ENCODE peak calls at places on chromosomes 1 and 21, in six cellular contexts. E, H, W, G, M and F are unnamed samples.
A peak's percentile ranks its signal among the peaks of the same experiment; 100 is the strongest.

GRCh38 chr21:39908265-39908923 is 41.2 kb downstream of the PCP4 start:
- DNase-seq in E (no peak), G (no peak), W (no peak), M (no peak), H (no peak), F (no peak)

GRCh38 chr1:85494074-85494956 is 29.4 kb upstream of the DDAH1 start:
- DNase-seq in H (no peak), E (no peak), G (peak; percentile 10), M (no peak), W (no peak), F (no peak)

GRCh38 chr1:88061106-88061829 is 622.8 kb upstream of the PKN2 start:
- DNase-seq in W (no peak), H (peak; percentile 70), M (peak; percentile 23), E (peak; percentile 59), G (peak; percentile 81), F (no peak)

GRCh38 chr1:6511056-6511455 is 19.6 kb upstream of the PLEKHG5 start:
- DNase-seq in E (no peak), G (no peak), W (no peak), H (no peak), M (no peak), F (no peak)

GRCh38 chr1:39409055-39409816 is 82.2 kb upstream of the BMP8A start:
- DNase-seq in G (no peak), H (peak; percentile 75), E (peak; percentile 62), W (no peak), M (peak; percentile 25), F (peak; percentile 17)

GRCh38 chr1:153663211-153663610 is 4.7 kb downstream of the SNAPIN start:
- DNase-seq in G (no peak), W (no peak), M (no peak), E (peak; percentile 50), H (peak; percentile 65), F (no peak)

GRCh38 chr1:156146006-156146748 is 7.2 kb upstream of the SEMA4A start:
- DNase-seq in G (peak; percentile 70), M (no peak), H (peak; percentile 94), E (peak; percentile 94), W (no peak), F (peak; percentile 42)

GRCh38 chr1:24641646-24642151 is 1.4 kb upstream of the SRRM1 start:
- DNase-seq in M (no peak), E (peak; percentile 32), W (no peak), G (no peak), H (peak; percentile 16), F (peak; percentile 37)

GRCh38 chr1:181205901-181206300 is 117.4 kb downstream of the IER5 start:
- DNase-seq in W (no peak), M (no peak), G (no peak), H (no peak), E (no peak), F (no peak)

GRCh38 chr21:45127937-45128336 is 53.6 kb downstream of the ADARB1 start:
- DNase-seq in W (no peak), E (no peak), G (no peak), H (no peak), M (no peak), F (no peak)

GRCh38 chr21:45125347-45125746 is 51.0 kb downstream of the ADARB1 start:
- DNase-seq in E (no peak), W (no peak), H (no peak), M (no peak), G (no peak), F (no peak)

GRCh38 chr21:45126983-45127382 is 52.6 kb downstream of the ADARB1 start:
- DNase-seq in H (no peak), G (no peak), E (no peak), W (no peak), M (no peak), F (no peak)

GRCh38 chr21:45124596-45124995 is 50.2 kb downstream of the ADARB1 start:
- DNase-seq in M (no peak), G (no peak), W (no peak), E (no peak), H (no peak), F (no peak)

GRCh38 chr21:45126085-45126687 is 51.8 kb downstream of the ADARB1 start:
- DNase-seq in G (peak; percentile 98), E (no peak), W (no peak), M (no peak), H (no peak), F (no peak)
- H3K4me3 ChIP-seq in G (peak overlapping the region; percentile 7), E (no peak overlapping the region), W (no peak overlapping the region), M (no peak overlapping the region), H (no peak overlapping the region), F (no peak overlapping the region)

GRCh38 chr1:246893205-246893939 is 38.4 kb downstream of the AHCTF1 start:
- DNase-seq in H (no peak), M (no peak), G (no peak), E (no peak), W (no peak), F (no peak)

GRCh38 chr1:246888522-246888921 is 43.2 kb downstream of the AHCTF1 start:
- DNase-seq in W (no peak), H (no peak), E (no peak), M (no peak), G (no peak), F (no peak)

GRCh38 chr1:246891105-246891504 is 40.6 kb downstream of the AHCTF1 start:
- DNase-seq in H (no peak), M (no peak), G (no peak), W (no peak), E (no peak), F (no peak)
- H3K36me3 ChIP-seq in H (peaks cover 31% of the 10 kb centered on the region), M (peaks cover 26% of the 10 kb centered on the region), G (peaks cover 95% of the 10 kb centered on the region), W (peaks cover 41% of the 10 kb centered on the region), E (peaks cover 10% of the 10 kb centered on the region), F (peaks cover 42% of the 10 kb centered on the region)

GRCh38 chr1:2319291-2319690 is 72.1 kb downstream of the MORN1 start:
- DNase-seq in W (no peak), E (no peak), M (no peak), H (no peak), G (no peak), F (no peak)

GRCh38 chr1:2318294-2319278 is 72.8 kb downstream of the MORN1 start:
- DNase-seq in W (no peak), M (no peak), H (no peak), E (no peak), G (no peak), F (no peak)

GRCh38 chr1:2320760-2321159 is 70.6 kb downstream of the MORN1 start:
- DNase-seq in E (peak; percentile 56), H (no peak), W (no peak), M (no peak), G (no peak), F (no peak)

GRCh38 chr1:2321258-2321657 is 70.1 kb downstream of the MORN1 start:
- DNase-seq in H (no peak), M (no peak), G (no peak), E (no peak), W (no peak), F (no peak)

GRCh38 chr1:2320001-2320400 is 71.4 kb downstream of the MORN1 start:
- DNase-seq in H (no peak), G (no peak), E (no peak), W (no peak), M (no peak), F (no peak)
- H3K27ac ChIP-seq in H (no peak overlapping the region), G (no peak overlapping the region), E (no peak overlapping the region), W (no peak overlapping the region), M (peak overlapping the region; percentile 96), F (no peak overlapping the region)

GRCh38 chr1:95018602-95019369 is 54.0 kb downstream of the ALG14 start:
- DNase-seq in G (no peak), H (peak; percentile 69), M (no peak), W (no peak), E (peak; percentile 77), F (no peak)
- H3K4me3 ChIP-seq in G (no peak overlapping the region), H (no peak overlapping the region), M (no peak overlapping the region), W (no peak overlapping the region), E (no peak overlapping the region), F (no peak overlapping the region)

GRCh38 chr1:4045397-4046010 is 145.4 kb upstream of the C1orf174 start:
- DNase-seq in M (no peak), E (no peak), H (no peak), W (no peak), G (no peak), F (no peak)
- H3K36me3 ChIP-seq in M (no peaks in the 10 kb centered on the region), E (no peaks in the 10 kb centered on the region), H (no peaks in the 10 kb centered on the region), W (no peaks in the 10 kb centered on the region), G (no peaks in the 10 kb centered on the region), F (no peaks in the 10 kb centered on the region)

DNA sequence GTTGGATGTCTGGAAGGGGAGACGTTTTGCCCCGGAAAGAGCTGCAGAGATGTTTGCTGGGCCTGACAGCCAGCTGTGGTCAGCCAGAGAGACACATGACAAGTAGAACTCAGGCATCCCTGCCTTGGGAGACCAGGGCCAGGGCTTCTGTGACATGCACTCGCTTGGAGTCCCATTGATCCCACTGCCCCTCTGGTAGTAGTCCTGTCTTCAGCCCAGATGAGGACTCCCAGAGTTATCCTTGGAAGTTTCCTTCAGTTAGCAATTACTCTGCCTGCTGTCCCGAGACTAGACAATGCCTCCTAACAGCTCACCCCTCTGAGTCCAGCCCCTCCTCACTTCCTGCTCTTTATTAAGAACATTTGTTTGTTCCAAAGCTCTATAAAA is 94.0 kb downstream of the KCNK1 start:
- DNase-seq in M (no peak), E (no peak), G (no peak), H (no peak), W (no peak), F (no peak)
- H3K27ac ChIP-seq in M (peak overlapping the region; percentile 39), E (no peak overlapping the region), G (no peak overlapping the region), H (no peak overlapping the region), W (no peak overlapping the region), F (no peak overlapping the region)

DNA sequence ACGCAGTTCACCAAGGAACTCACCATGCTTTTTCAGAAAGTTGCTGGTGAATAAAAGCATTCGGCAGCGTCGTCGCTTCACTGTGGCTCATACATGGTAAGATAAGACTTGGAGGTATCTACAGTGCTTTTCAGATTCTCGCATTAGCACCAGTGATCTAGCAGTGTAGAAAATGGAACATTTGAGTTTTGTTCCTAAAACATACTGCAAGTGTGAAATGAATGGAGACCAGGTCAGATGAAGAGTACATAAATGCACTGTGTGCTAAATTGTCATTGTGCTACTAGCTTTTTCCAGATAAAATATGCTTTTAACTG is 200.3 kb downstream of the PDE4B start:
- DNase-seq in G (no peak), E (peak; percentile 12), W (no peak), M (no peak), H (no peak), F (no peak)
- H3K4me3 ChIP-seq in G (no peak overlapping the region), E (no peak overlapping the region), W (no peak overlapping the region), M (no peak overlapping the region), H (no peak overlapping the region), F (no peak overlapping the region)